ENCODE peak calls at places on chromosomes 7 and 10, in four cellular contexts. V is body of pancreas, K is Caco-2, R is ovary. T is an unnamed sample.

GRCh38 chr7:19984231-19984632 is 210.8 kb upstream of the TMEM196 start:
- DNase-seq in V (no peak), K (peak; percentile 35), R (no peak), T (no peak)

GRCh38 chr7:128343554-128344430 is at the start of gene RBM28:
- DNase-seq in V (peak; percentile 94), K (peak; percentile 92), R (peak; percentile 81), T (peak; percentile 82)

GRCh38 chr10:87608756-87609155 is 50.9 kb upstream of the PAPSS2 start:
- DNase-seq in V (peak; percentile 22), K (no peak), R (no peak), T (no peak)

GRCh38 chr10:17003151-17003550 is 126.5 kb downstream of the CUBN start:
- DNase-seq in V (no peak), K (no peak), R (peak; percentile 59), T (no peak)

GRCh38 chr10:88027570-88027969 is 164.1 kb downstream of the PTEN start:
- DNase-seq in V (peak; percentile 67), K (no peak), R (no peak), T (no peak)

GRCh38 chr10:9331583-9332008 is 1277.1 kb downstream of the GATA3 start:
- DNase-seq in V (no peak), K (no peak), R (no peak), T (no peak)

GRCh38 chr10:103911021-103911459 is 6.9 kb downstream of the STN1 start:
- DNase-seq in V (no peak), K (no peak), R (no peak), T (no peak)

GRCh38 chr10:60555710-60556109 is 166.0 kb upstream of the ANK3 start:
- DNase-seq in V (no peak), K (no peak), R (no peak), T (no peak)

GRCh38 chr7:43870316-43870715 is 999 bp upstream of the MRPS24 start:
- DNase-seq in V (no peak), K (no peak), R (no peak), T (no peak)

GRCh38 chr7:53306846-53307245 is 271.4 kb downstream of the POM121L12 start:
- DNase-seq in V (no peak), K (no peak), R (no peak), T (no peak)

GRCh38 chr7:11830582-11831382 is 1.2 kb downstream of the THSD7A start:
- DNase-seq in V (no peak), K (no peak), R (no peak), T (no peak)

GRCh38 chr10:3995302-3996210 is 210.5 kb upstream of the KLF6 start:
- DNase-seq in V (no peak), K (no peak), R (no peak), T (no peak)

GRCh38 chr10:49550563-49550962 is 11.6 kb upstream of the ERCC6 start:
- DNase-seq in V (no peak), K (peak; percentile 53), R (no peak), T (peak; percentile 79)

GRCh38 chr10:79331709-79332108 is 15.6 kb upstream of the PPIF start:
- DNase-seq in V (peak; percentile 64), K (no peak), R (no peak), T (peak; percentile 58)

GRCh38 chr7:5036446-5036845 is 9.2 kb upstream of the RBAK start:
- DNase-seq in V (no peak), K (no peak), R (no peak), T (no peak)

GRCh38 chr7:151088019-151088855 is 2.0 kb downstream of the AGAP3 start:
- DNase-seq in V (no peak), K (no peak), R (peak; percentile 19), T (no peak)

GRCh38 chr7:67371429-67372305 is 375.0 kb downstream of the TYW1 start:
- DNase-seq in V (peak; percentile 75), K (peak; percentile 76), R (peak; percentile 51), T (peak; percentile 18)

GRCh38 chr7:72183835-72184234 is 228.3 kb downstream of the CALN1 start:
- DNase-seq in V (no peak), K (no peak), R (no peak), T (no peak)

GRCh38 chr10:49647554-49647953 is 31.9 kb upstream of the C10orf53 start:
- DNase-seq in V (no peak), K (no peak), R (no peak), T (no peak)

GRCh38 chr10:28984431-28984830 is 304.4 kb upstream of the LYZL1 start:
- DNase-seq in V (peak; percentile 95), K (no peak), R (peak; percentile 89), T (peak; percentile 93)

DNA sequence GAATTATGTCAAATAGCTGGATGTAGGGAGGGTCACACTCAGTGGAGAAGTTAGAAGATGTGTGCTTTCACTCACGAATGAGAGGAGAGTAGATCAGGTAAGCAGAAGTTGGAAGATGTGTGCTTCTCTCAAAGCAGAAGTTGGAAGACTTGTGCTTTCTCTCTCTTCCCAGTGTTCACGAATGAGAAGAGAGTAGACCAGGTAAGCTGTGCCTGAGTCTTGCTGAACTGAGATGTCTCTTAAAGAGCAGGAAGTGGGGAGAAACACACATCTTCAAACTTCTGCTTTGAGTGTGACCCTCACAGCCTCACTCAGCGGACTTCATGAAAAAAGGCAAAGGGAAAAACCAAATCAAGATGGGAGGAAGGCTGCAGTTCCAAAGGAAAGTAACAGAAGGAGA is 7.0 kb upstream of the TMEM243 start:
- DNase-seq in V (no peak), K (no peak), R (no peak), T (no peak)
- H3K4me3 ChIP-seq in V (no peak overlapping the region), K (no peak overlapping the region), R (no peak overlapping the region), T (no peak overlapping the region)

GRCh38 chr10:14670551-14671240 is 104.0 kb downstream of the FAM107B start:
- DNase-seq in V (no peak), K (no peak), R (no peak), T (peak; percentile 15)
- H3K4me3 ChIP-seq in V (no peak overlapping the region), K (no peak overlapping the region), R (no peak overlapping the region), T (no peak overlapping the region)

GRCh38 chr10:97407211-97407951 is 6.2 kb upstream of the RRP12 start:
- DNase-seq in V (peak; percentile 74), K (peak; percentile 75), R (peak; percentile 68), T (peak; percentile 60)
- H3K4me3 ChIP-seq in V (no peak overlapping the region), K (peak overlapping the region; percentile 6), R (no peak overlapping the region), T (no peak overlapping the region)

DNA sequence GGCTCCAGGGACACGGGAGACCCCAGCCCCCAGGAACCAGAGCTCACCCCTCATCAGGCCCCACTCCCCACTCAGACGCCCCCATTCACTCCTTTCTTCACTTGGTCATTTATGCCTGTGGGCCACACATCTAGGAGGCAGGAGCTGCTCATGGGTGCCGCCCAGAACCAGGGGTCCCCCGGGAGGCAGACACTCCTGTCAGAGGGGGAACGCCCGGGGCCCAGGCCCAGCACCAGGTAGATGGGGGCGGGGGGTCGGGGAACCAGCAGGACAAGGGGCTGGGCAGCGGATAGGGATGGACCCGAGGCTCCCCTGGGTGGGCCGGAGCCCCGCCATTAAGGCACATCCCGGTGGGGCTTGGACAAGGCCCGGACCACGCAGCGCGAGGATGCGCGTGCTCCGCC is 11.8 kb downstream of the CALY start:
- DNase-seq in V (no peak), K (no peak), R (no peak), T (no peak)
- H3K4me3 ChIP-seq in V (no peak overlapping the region), K (no peak overlapping the region), R (no peak overlapping the region), T (no peak overlapping the region)

GRCh38 chr7:30694774-30695721 is 12.8 kb upstream of the CRHR2 start:
- DNase-seq in V (no peak), K (no peak), R (no peak), T (no peak)
- H3K4me3 ChIP-seq in V (no peak overlapping the region), K (no peak overlapping the region), R (no peak overlapping the region), T (no peak overlapping the region)

GRCh38 chr7:21430575-21430954 is 2.7 kb downstream of the SP4 start:
- DNase-seq in V (peak; percentile 39), K (no peak), R (no peak), T (no peak)

GRCh38 chr7:21429786-21430574 is 2.1 kb downstream of the SP4 start:
- DNase-seq in V (peak; percentile 58), K (no peak), R (no peak), T (no peak)

GRCh38 chr7:21427861-21428641 is at the start of gene SP4:
- DNase-seq in V (peak; percentile 96), K (peak; percentile 95), R (peak; percentile 95), T (peak; percentile 94)

GRCh38 chr7:21428642-21428941 is 709 bp downstream of the SP4 start:
- DNase-seq in V (no peak), K (no peak), R (no peak), T (no peak)

GRCh38 chr7:21429021-21429420 is 1.1 kb downstream of the SP4 start:
- DNase-seq in V (no peak), K (no peak), R (no peak), T (no peak)
- H3K4me3 ChIP-seq in V (no peak overlapping the region), K (peak overlapping the region; percentile 75), R (peak overlapping the region; percentile 57), T (peak overlapping the region; percentile 87)